ENCODE peak calls at places on chromosome 13, in six cellular contexts. One of them, this sample, is unnamed.

GRCh38 chr13:109496216-109496615 is 290.2 kb downstream of the IRS2 start:
- DNase-seq in activated B cell treated with CpG ODN at 0.5 μM for 24 hours: no peak
- DNase-seq in kidney tubule cell: no peak
- DNase-seq in ELR: no peak
- DNase-seq in GM10248: no peak
- DNase-seq in GM04503: no peak
- DNase-seq in this sample: no peak

GRCh38 chr13:44159633-44160279 is 213.9 kb upstream of the SERP2 start:
- DNase-seq in activated B cell treated with CpG ODN at 0.5 μM for 24 hours: no peak
- DNase-seq in kidney tubule cell: peak; percentile 34
- DNase-seq in ELR: peak; percentile 79
- DNase-seq in GM10248: no peak
- DNase-seq in GM04503: no peak
- DNase-seq in this sample: no peak

GRCh38 chr13:30081331-30081730 is 226.0 kb downstream of the KATNAL1 start:
- DNase-seq in activated B cell treated with CpG ODN at 0.5 μM for 24 hours: no peak
- DNase-seq in kidney tubule cell: no peak
- DNase-seq in ELR: no peak
- DNase-seq in GM10248: no peak
- DNase-seq in GM04503: no peak
- DNase-seq in this sample: no peak

GRCh38 chr13:93249259-93249917 is 22.8 kb downstream of the GPC6 start:
- DNase-seq in activated B cell treated with CpG ODN at 0.5 μM for 24 hours: no peak
- DNase-seq in kidney tubule cell: peak; percentile 87
- DNase-seq in ELR: peak; percentile 94
- DNase-seq in GM10248: no peak
- DNase-seq in GM04503: no peak
- DNase-seq in this sample: no peak

GRCh38 chr13:33070713-33071112 is 54.5 kb downstream of the KL start:
- DNase-seq in activated B cell treated with CpG ODN at 0.5 μM for 24 hours: no peak
- DNase-seq in kidney tubule cell: peak; percentile 44
- DNase-seq in ELR: peak; percentile 46
- DNase-seq in GM10248: no peak
- DNase-seq in GM04503: no peak
- DNase-seq in this sample: no peak

GRCh38 chr13:51594432-51594831 is 10.2 kb downstream of the WDFY2 start:
- DNase-seq in activated B cell treated with CpG ODN at 0.5 μM for 24 hours: no peak
- DNase-seq in kidney tubule cell: no peak
- DNase-seq in ELR: no peak
- DNase-seq in GM10248: no peak
- DNase-seq in GM04503: no peak
- DNase-seq in this sample: no peak

GRCh38 chr13:106597759-106598395 is 29.9 kb upstream of the ARGLU1 start:
- DNase-seq in activated B cell treated with CpG ODN at 0.5 μM for 24 hours: no peak
- DNase-seq in kidney tubule cell: no peak
- DNase-seq in ELR: no peak
- DNase-seq in GM10248: no peak
- DNase-seq in GM04503: no peak
- DNase-seq in this sample: no peak

GRCh38 chr13:113036401-113036800 is 67.4 kb downstream of the MCF2L start:
- DNase-seq in activated B cell treated with CpG ODN at 0.5 μM for 24 hours: no peak
- DNase-seq in kidney tubule cell: no peak
- DNase-seq in ELR: no peak
- DNase-seq in GM10248: no peak
- DNase-seq in GM04503: no peak
- DNase-seq in this sample: no peak

GRCh38 chr13:39603424-39603947 is 493 bp upstream of the LHFPL6 start:
- DNase-seq in activated B cell treated with CpG ODN at 0.5 μM for 24 hours: no peak
- DNase-seq in kidney tubule cell: no peak
- DNase-seq in ELR: peak; percentile 70
- DNase-seq in GM10248: peak; percentile 19
- DNase-seq in GM04503: peak; percentile 13
- DNase-seq in this sample: no peak

GRCh38 chr13:112024577-112024976 is 42.4 kb upstream of the SOX1 start:
- DNase-seq in activated B cell treated with CpG ODN at 0.5 μM for 24 hours: no peak
- DNase-seq in kidney tubule cell: no peak
- DNase-seq in ELR: no peak
- DNase-seq in GM10248: no peak
- DNase-seq in GM04503: no peak
- DNase-seq in this sample: no peak

GRCh38 chr13:94920578-94920977 is 208.2 kb upstream of the SOX21 start:
- DNase-seq in activated B cell treated with CpG ODN at 0.5 μM for 24 hours: no peak
- DNase-seq in kidney tubule cell: no peak
- DNase-seq in ELR: no peak
- DNase-seq in GM10248: no peak
- DNase-seq in GM04503: no peak
- DNase-seq in this sample: no peak

GRCh38 chr13:71866173-71867091 is 572 bp downstream of the DACH1 start:
- DNase-seq in activated B cell treated with CpG ODN at 0.5 μM for 24 hours: no peak
- DNase-seq in kidney tubule cell: peak; percentile 25
- DNase-seq in ELR: peak; percentile 37
- DNase-seq in GM10248: peak; percentile 13
- DNase-seq in GM04503: no peak
- DNase-seq in this sample: no peak

GRCh38 chr13:79522583-79522982 is 41.6 kb downstream of the NDFIP2 start:
- DNase-seq in activated B cell treated with CpG ODN at 0.5 μM for 24 hours: no peak
- DNase-seq in kidney tubule cell: peak; percentile 32
- DNase-seq in ELR: peak; percentile 29
- DNase-seq in GM10248: peak; percentile 45
- DNase-seq in GM04503: no peak
- DNase-seq in this sample: no peak

GRCh38 chr13:30071890-30072817 is 221.7 kb upstream of the UBL3 start:
- DNase-seq in activated B cell treated with CpG ODN at 0.5 μM for 24 hours: no peak
- DNase-seq in kidney tubule cell: peak; percentile 7
- DNase-seq in ELR: no peak
- DNase-seq in GM10248: no peak
- DNase-seq in GM04503: no peak
- DNase-seq in this sample: no peak

GRCh38 chr13:99687728-99688397 is 186.6 kb downstream of the TM9SF2 start:
- DNase-seq in activated B cell treated with CpG ODN at 0.5 μM for 24 hours: no peak
- DNase-seq in kidney tubule cell: peak; percentile 58
- DNase-seq in ELR: no peak
- DNase-seq in GM10248: no peak
- DNase-seq in GM04503: no peak
- DNase-seq in this sample: no peak

GRCh38 chr13:91946498-91947070 is 548.2 kb downstream of the GPC5 start:
- DNase-seq in activated B cell treated with CpG ODN at 0.5 μM for 24 hours: no peak
- DNase-seq in kidney tubule cell: peak; percentile 28
- DNase-seq in ELR: peak; percentile 0
- DNase-seq in GM10248: peak; percentile 19
- DNase-seq in GM04503: no peak
- DNase-seq in this sample: no peak

GRCh38 chr13:113458218-113459065 is 5.2 kb upstream of the ADPRHL1 start:
- DNase-seq in activated B cell treated with CpG ODN at 0.5 μM for 24 hours: no peak
- DNase-seq in kidney tubule cell: no peak
- DNase-seq in ELR: peak; percentile 37
- DNase-seq in GM10248: peak; percentile 43
- DNase-seq in GM04503: no peak
- DNase-seq in this sample: no peak

GRCh38 chr13:48511621-48512232 is 21.2 kb downstream of the RCBTB2 start:
- DNase-seq in activated B cell treated with CpG ODN at 0.5 μM for 24 hours: no peak
- DNase-seq in kidney tubule cell: no peak
- DNase-seq in ELR: no peak
- DNase-seq in GM10248: no peak
- DNase-seq in GM04503: no peak
- DNase-seq in this sample: no peak

GRCh38 chr13:49810825-49811526 is 18.5 kb upstream of the KPNA3 start:
- DNase-seq in activated B cell treated with CpG ODN at 0.5 μM for 24 hours: no peak
- DNase-seq in kidney tubule cell: peak; percentile 83
- DNase-seq in ELR: peak; percentile 74
- DNase-seq in GM10248: peak; percentile 38
- DNase-seq in GM04503: no peak
- DNase-seq in this sample: no peak

GRCh38 chr13:66180806-66181205 is 1049.3 kb downstream of the PCDH9 start:
- DNase-seq in activated B cell treated with CpG ODN at 0.5 μM for 24 hours: no peak
- DNase-seq in kidney tubule cell: no peak
- DNase-seq in ELR: no peak
- DNase-seq in GM10248: no peak
- DNase-seq in GM04503: no peak
- DNase-seq in this sample: no peak

GRCh38 chr13:102812616-102813287 is 13.8 kb downstream of the BIVM start:
- DNase-seq in activated B cell treated with CpG ODN at 0.5 μM for 24 hours: no peak
- DNase-seq in kidney tubule cell: peak; percentile 69
- DNase-seq in ELR: peak; percentile 42
- DNase-seq in GM10248: no peak
- DNase-seq in GM04503: no peak
- DNase-seq in this sample: no peak

GRCh38 chr13:82010780-82011179 is 1669.9 kb upstream of the SPRY2 start:
- DNase-seq in activated B cell treated with CpG ODN at 0.5 μM for 24 hours: no peak
- DNase-seq in kidney tubule cell: no peak
- DNase-seq in ELR: peak; percentile 73
- DNase-seq in GM10248: no peak
- DNase-seq in GM04503: no peak
- DNase-seq in this sample: no peak